ENCODE peak calls at places on chromosomes 4 and X, in eight cellular contexts. N is cardiac muscle cell, U is breast epithelium, Z is H1, X is Caco-2, T is choroid plexus epithelial cell, R is PC-3, D is SK-N-SH. Q is an unnamed sample.

GRCh38 chr4:64780664-64781063 is 371.4 kb upstream of the TECRL start:
- DNase-seq in N (no peak), U (no peak), Z (no peak), X (no peak), T (no peak), R (no peak), D (no peak), Q (no peak)

GRCh38 chr4:3525532-3526430 is 6.4 kb downstream of the LRPAP1 start:
- DNase-seq in N (no peak), U (no peak), Z (no peak), X (no peak), T (no peak), R (no peak), D (no peak), Q (no peak)

GRCh38 chr4:24010994-24011393 is 121.1 kb upstream of the PPARGC1A start:
- DNase-seq in N (no peak), U (no peak), Z (no peak), X (no peak), T (no peak), R (no peak), D (no peak), Q (no peak)

GRCh38 chr4:1512738-1513660 is 106.8 kb upstream of the NKX1-1 start:
- DNase-seq in N (peak), U (no peak), Z (no peak), X (peak), T (peak), R (peak), D (peak), Q (no peak)

GRCh38 chrX:112736310-112736709 is 56.6 kb upstream of the LHFPL1 start:
- DNase-seq in N (no peak), U (no peak), Z (no peak), X (no peak), T (no peak), R (no peak), D (no peak), Q (no peak)

GRCh38 chrX:150201391-150201790 is 161.7 kb upstream of the MAMLD1 start:
- DNase-seq in N (no peak), U (no peak), Z (no peak), X (no peak), T (no peak), R (no peak), D (no peak), Q (no peak)

GRCh38 chr4:35559559-35560365 is 684.6 kb downstream of the ARAP2 start:
- DNase-seq in N (no peak), U (no peak), Z (no peak), X (peak), T (peak), R (no peak), D (no peak), Q (no peak)

GRCh38 chr4:78218260-78218659 is 161.1 kb downstream of the FRAS1 start:
- DNase-seq in N (no peak), U (no peak), Z (no peak), X (no peak), T (no peak), R (no peak), D (no peak), Q (no peak)

GRCh38 chrX:11600578-11600977 is 65.1 kb downstream of the ARHGAP6 start:
- DNase-seq in N (no peak), U (no peak), Z (no peak), X (peak), T (no peak), R (no peak), D (no peak), Q (no peak)

GRCh38 chr4:169254546-169254983 is 16.2 kb downstream of the SH3RF1 start:
- DNase-seq in N (peak), U (no peak), Z (no peak), X (no peak), T (peak), R (peak), D (no peak), Q (peak)

GRCh38 chrX:134883134-134883700 is 107.6 kb upstream of the SMIM10 start:
- DNase-seq in N (no peak), U (no peak), Z (no peak), X (no peak), T (no peak), R (peak), D (no peak), Q (no peak)

GRCh38 chrX:148133099-148133725 is 152.1 kb downstream of the FMR1NB start:
- DNase-seq in N (peak), U (no peak), Z (no peak), X (no peak), T (no peak), R (no peak), D (no peak), Q (no peak)

GRCh38 chrX:113389846-113390245 is 549.2 kb upstream of the AMOT start:
- DNase-seq in N (peak), U (no peak), Z (no peak), X (no peak), T (no peak), R (no peak), D (no peak), Q (no peak)

GRCh38 chr4:140135529-140136021 is 18.4 kb downstream of the MAML3 start:
- DNase-seq in N (peak), U (no peak), Z (no peak), X (no peak), T (no peak), R (peak), D (peak), Q (no peak)

GRCh38 chrX:43559643-43560042 is 96.5 kb upstream of the MAOA start:
- DNase-seq in N (peak), U (peak), Z (peak), X (peak), T (peak), R (peak), D (peak), Q (no peak)

GRCh38 chr4:144411700-144412099 is 234.3 kb upstream of the HHIP start:
- DNase-seq in N (no peak), U (no peak), Z (no peak), X (no peak), T (no peak), R (no peak), D (no peak), Q (no peak)

GRCh38 chrX:115428011-115428410 is 133.0 kb upstream of the PLS3 start:
- DNase-seq in N (no peak), U (no peak), Z (no peak), X (no peak), T (no peak), R (no peak), D (no peak), Q (no peak)

GRCh38 chrX:64152857-64153256 is 52.7 kb downstream of the AMER1 start:
- DNase-seq in N (no peak), U (no peak), Z (peak), X (peak), T (no peak), R (no peak), D (no peak), Q (no peak)

GRCh38 chr4:85761803-85762202 is 286.9 kb downstream of the ARHGAP24 start:
- DNase-seq in N (peak), U (peak), Z (no peak), X (no peak), T (peak), R (peak), D (no peak), Q (no peak)

GRCh38 chr4:6908397-6909112 is 1.1 kb upstream of the TBC1D14 start:
- DNase-seq in N (peak), U (no peak), Z (no peak), X (no peak), T (peak), R (no peak), D (peak), Q (no peak)

GRCh38 chr4:98728433-98728832 is 70.0 kb upstream of the TSPAN5 start:
- DNase-seq in N (peak), U (no peak), Z (no peak), X (no peak), T (peak), R (peak), D (peak), Q (peak)

GRCh38 chr4:31803511-31804195 is 1083.5 kb downstream of the PCDH7 start:
- DNase-seq in N (peak), U (no peak), Z (no peak), X (no peak), T (peak), R (no peak), D (no peak), Q (no peak)

GRCh38 chr4:176545886-176546285 is 226.1 kb downstream of the SPCS3 start:
- DNase-seq in N (no peak), U (no peak), Z (no peak), X (no peak), T (peak), R (no peak), D (no peak), Q (no peak)

GRCh38 chrX:155888139-155888538 is 7.0 kb downstream of the VAMP7 start:
- DNase-seq in N (peak), U (no peak), Z (no peak), X (no peak), T (peak), R (peak), D (no peak), Q (peak)

GRCh38 chr4:57544811-57545654 is 434.8 kb upstream of the IGFBP7 start:
- DNase-seq in N (no peak), U (no peak), Z (no peak), X (no peak), T (no peak), R (no peak), D (no peak), Q (no peak)

GRCh38 chr4:72858328-72858727 is 211.2 kb downstream of the COX18 start:
- DNase-seq in N (peak), U (no peak), Z (no peak), X (no peak), T (peak), R (peak), D (no peak), Q (peak)

GRCh38 chrX:373641-374471 is 12.9 kb downstream of the PPP2R3B start:
- DNase-seq in N (peak), U (no peak), Z (no peak), X (peak), T (peak), R (no peak), D (no peak), Q (no peak)

GRCh38 chr4:107183155-107183774 is 147.2 kb upstream of the DKK2 start:
- DNase-seq in N (peak), U (peak), Z (no peak), X (peak), T (peak), R (peak), D (peak), Q (peak)

GRCh38 chr4:148204171-148204570 is 238.0 kb downstream of the NR3C2 start:
- DNase-seq in N (no peak), U (no peak), Z (no peak), X (no peak), T (no peak), R (no peak), D (no peak), Q (no peak)

GRCh38 chrX:43679778-43680177 is 23.7 kb downstream of the MAOA start:
- DNase-seq in N (peak), U (no peak), Z (no peak), X (no peak), T (peak), R (peak), D (no peak), Q (no peak)

GRCh38 chrX:87338510-87338909 is 179.1 kb upstream of the KLHL4 start:
- DNase-seq in N (peak), U (no peak), Z (no peak), X (peak), T (peak), R (peak), D (no peak), Q (no peak)

GRCh38 chr4:2352171-2352570 is 66.3 kb downstream of the ZFYVE28 start:
- DNase-seq in N (no peak), U (no peak), Z (no peak), X (no peak), T (no peak), R (no peak), D (no peak), Q (no peak)

GRCh38 chrX:130176354-130176776 is 4.6 kb downstream of the RAB33A start:
- DNase-seq in N (no peak), U (no peak), Z (no peak), X (no peak), T (no peak), R (no peak), D (no peak), Q (no peak)

GRCh38 chrX:17459596-17459995 is 84.6 kb downstream of the NHS start:
- DNase-seq in N (peak), U (no peak), Z (no peak), X (no peak), T (no peak), R (no peak), D (no peak), Q (peak)

GRCh38 chr4:162770761-162771490 is 395.8 kb downstream of the NAF1 start:
- DNase-seq in N (peak), U (no peak), Z (no peak), X (no peak), T (peak), R (no peak), D (no peak), Q (no peak)

GRCh38 chr4:105600256-105600655 is 47.8 kb downstream of the ARHGEF38 start:
- DNase-seq in N (no peak), U (no peak), Z (no peak), X (no peak), T (no peak), R (no peak), D (no peak), Q (no peak)
- TF ChIP-seq CTCF in N (no peak), U (no peak), Z (no peak), X (no peak), T (no peak), R (no peak), D (no peak), Q (no peak)

GRCh38 chr4:38860788-38861424 is 4.3 kb upstream of the TLR6 start:
- DNase-seq in N (peak), U (no peak), Z (no peak), X (peak), T (peak), R (peak), D (peak), Q (no peak)
- H3K4me3 ChIP-seq in N (no peak), U (no peak), Z (no peak), X (no peak), T (no peak), R (no peak), D (no peak), Q (no peak)

GRCh38 chrX:9992061-9992460 is 24.9 kb downstream of the CLDN34 start:
- DNase-seq in N (no peak), U (no peak), Z (no peak), X (no peak), T (no peak), R (no peak), D (no peak), Q (no peak)

GRCh38 chrX:9992724-9993123 is 25.6 kb downstream of the CLDN34 start:
- DNase-seq in N (no peak), U (no peak), Z (no peak), X (no peak), T (no peak), R (no peak), D (no peak), Q (no peak)

GRCh38 chrX:9983463-9983862 is 16.3 kb downstream of the CLDN34 start:
- DNase-seq in N (no peak), U (no peak), Z (no peak), X (no peak), T (no peak), R (no peak), D (no peak), Q (no peak)

GRCh38 chrX:9988762-9989161 is 21.6 kb downstream of the CLDN34 start:
- DNase-seq in N (no peak), U (no peak), Z (no peak), X (peak), T (peak), R (peak), D (peak), Q (no peak)
- TF ChIP-seq CTCF in N (peak), U (no peak), Z (peak), X (peak), T (peak), R (peak), D (peak), Q (peak)

GRCh38 chrX:131288738-131289511 is at the start of gene IGSF1:
- DNase-seq in N (peak), U (no peak), Z (peak), X (no peak), T (peak), R (no peak), D (peak), Q (no peak)
- H3K4me3 ChIP-seq in N (peak), U (peak), Z (peak), X (no peak), T (no peak), R (no peak), D (peak), Q (no peak)

GRCh38 chr4:26108024-26108423 is 194.0 kb downstream of the SMIM20 start:
- DNase-seq in N (no peak), U (no peak), Z (no peak), X (no peak), T (no peak), R (no peak), D (no peak), Q (no peak)
- TF ChIP-seq CTCF in N (no peak), U (no peak), Z (no peak), X (no peak), T (no peak), R (no peak), D (no peak), Q (no peak)

DNA sequence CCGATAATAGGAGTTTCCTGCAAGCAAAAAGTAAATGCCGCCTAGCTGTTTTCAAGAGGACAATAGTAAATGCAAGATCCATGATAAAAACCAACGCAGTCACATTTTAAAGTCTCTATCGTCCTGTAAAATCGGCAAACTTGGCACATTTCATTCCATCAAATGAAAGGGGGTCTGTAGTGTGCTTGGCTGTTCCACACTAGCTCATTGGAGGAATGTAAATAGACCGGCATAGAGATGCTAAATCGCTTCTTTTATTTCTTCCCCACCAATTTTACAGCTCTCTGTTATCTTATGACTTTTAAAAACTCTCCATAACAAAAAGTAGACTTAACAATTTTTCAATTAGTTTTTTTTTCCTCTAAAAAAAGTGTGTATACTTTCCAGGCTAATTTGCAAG is 202.2 kb downstream of the NLGN4X start:
- DNase-seq in N (no peak), U (no peak), Z (no peak), X (no peak), T (no peak), R (no peak), D (no peak), Q (no peak)
- H3K4me3 ChIP-seq in N (no peak), U (no peak), Z (no peak), X (no peak), T (no peak), R (no peak), D (no peak), Q (no peak)